ENCODE peak calls at places on chromosomes 5 and 9, in ten cellular contexts. One of them, this sample, is unnamed.

GRCh38 chr9:129321511-129322021 is 143.5 kb upstream of the IER5L start:
- DNase-seq in stomach: peak
- DNase-seq in NCI-H345: no peak
- DNase-seq in ovary: peak
- DNase-seq in SW 1271: no peak
- DNase-seq in Daoy: no peak
- DNase-seq in neural progenitor cell: no peak
- DNase-seq in HFF-Myc: no peak
- DNase-seq in AG04450: no peak
- DNase-seq in mesothelial cell of epicardium: no peak
- DNase-seq in this sample: no peak

GRCh38 chr5:36360311-36360710 is 58.6 kb upstream of the RANBP3L start:
- DNase-seq in stomach: no peak
- DNase-seq in NCI-H345: no peak
- DNase-seq in ovary: no peak
- DNase-seq in SW 1271: no peak
- DNase-seq in Daoy: no peak
- DNase-seq in neural progenitor cell: no peak
- DNase-seq in HFF-Myc: no peak
- DNase-seq in AG04450: no peak
- DNase-seq in mesothelial cell of epicardium: no peak
- DNase-seq in this sample: no peak

GRCh38 chr5:42571626-42571960 is 148.4 kb downstream of the GHR start:
- DNase-seq in stomach: no peak
- DNase-seq in NCI-H345: no peak
- DNase-seq in ovary: no peak
- DNase-seq in SW 1271: no peak
- DNase-seq in Daoy: no peak
- DNase-seq in neural progenitor cell: no peak
- DNase-seq in HFF-Myc: no peak
- DNase-seq in AG04450: no peak
- DNase-seq in mesothelial cell of epicardium: no peak
- DNase-seq in this sample: no peak

GRCh38 chr5:157290156-157290980 is 24.4 kb downstream of the CYFIP2 start:
- DNase-seq in stomach: no peak
- DNase-seq in NCI-H345: no peak
- DNase-seq in ovary: no peak
- DNase-seq in SW 1271: no peak
- DNase-seq in Daoy: peak
- DNase-seq in neural progenitor cell: no peak
- DNase-seq in HFF-Myc: no peak
- DNase-seq in AG04450: no peak
- DNase-seq in mesothelial cell of epicardium: no peak
- DNase-seq in this sample: no peak

GRCh38 chr5:172255444-172255843 is 28.1 kb downstream of the UBTD2 start:
- DNase-seq in stomach: no peak
- DNase-seq in NCI-H345: no peak
- DNase-seq in ovary: no peak
- DNase-seq in SW 1271: no peak
- DNase-seq in Daoy: no peak
- DNase-seq in neural progenitor cell: no peak
- DNase-seq in HFF-Myc: no peak
- DNase-seq in AG04450: no peak
- DNase-seq in mesothelial cell of epicardium: no peak
- DNase-seq in this sample: no peak

GRCh38 chr5:67900515-67900914 is 315.0 kb upstream of the PIK3R1 start:
- DNase-seq in stomach: no peak
- DNase-seq in NCI-H345: no peak
- DNase-seq in ovary: no peak
- DNase-seq in SW 1271: no peak
- DNase-seq in Daoy: no peak
- DNase-seq in neural progenitor cell: no peak
- DNase-seq in HFF-Myc: no peak
- DNase-seq in AG04450: no peak
- DNase-seq in mesothelial cell of epicardium: no peak
- DNase-seq in this sample: no peak

GRCh38 chr5:141095263-141095641 is 837 bp downstream of the PCDHB2 start:
- DNase-seq in stomach: no peak
- DNase-seq in NCI-H345: no peak
- DNase-seq in ovary: no peak
- DNase-seq in SW 1271: no peak
- DNase-seq in Daoy: peak
- DNase-seq in neural progenitor cell: no peak
- DNase-seq in HFF-Myc: no peak
- DNase-seq in AG04450: no peak
- DNase-seq in mesothelial cell of epicardium: no peak
- DNase-seq in this sample: no peak

GRCh38 chr9:34526026-34526425 is 3.2 kb upstream of the ENHO start:
- DNase-seq in stomach: no peak
- DNase-seq in NCI-H345: no peak
- DNase-seq in ovary: no peak
- DNase-seq in SW 1271: no peak
- DNase-seq in Daoy: no peak
- DNase-seq in neural progenitor cell: no peak
- DNase-seq in HFF-Myc: no peak
- DNase-seq in AG04450: no peak
- DNase-seq in mesothelial cell of epicardium: no peak
- DNase-seq in this sample: no peak

GRCh38 chr5:80937591-80937990 is 22.6 kb upstream of the RASGRF2 start:
- DNase-seq in stomach: no peak
- DNase-seq in NCI-H345: no peak
- DNase-seq in ovary: no peak
- DNase-seq in SW 1271: no peak
- DNase-seq in Daoy: peak
- DNase-seq in neural progenitor cell: no peak
- DNase-seq in HFF-Myc: no peak
- DNase-seq in AG04450: no peak
- DNase-seq in mesothelial cell of epicardium: no peak
- DNase-seq in this sample: no peak

GRCh38 chr5:141958113-141958512 is at the start of gene PCDH12:
- DNase-seq in stomach: no peak
- DNase-seq in NCI-H345: no peak
- DNase-seq in ovary: no peak
- DNase-seq in SW 1271: no peak
- DNase-seq in Daoy: peak
- DNase-seq in neural progenitor cell: no peak
- DNase-seq in HFF-Myc: no peak
- DNase-seq in AG04450: no peak
- DNase-seq in mesothelial cell of epicardium: no peak
- DNase-seq in this sample: no peak

GRCh38 chr5:142235050-142235797 is 89.6 kb downstream of the SPRY4 start:
- DNase-seq in stomach: no peak
- DNase-seq in NCI-H345: no peak
- DNase-seq in ovary: no peak
- DNase-seq in SW 1271: no peak
- DNase-seq in Daoy: no peak
- DNase-seq in neural progenitor cell: peak
- DNase-seq in HFF-Myc: no peak
- DNase-seq in AG04450: no peak
- DNase-seq in mesothelial cell of epicardium: no peak
- DNase-seq in this sample: no peak

GRCh38 chr9:114409103-114409780 is 21.5 kb upstream of the AKNA start:
- DNase-seq in stomach: no peak
- DNase-seq in NCI-H345: no peak
- DNase-seq in ovary: no peak
- DNase-seq in SW 1271: peak
- DNase-seq in Daoy: peak
- DNase-seq in neural progenitor cell: no peak
- DNase-seq in HFF-Myc: no peak
- DNase-seq in AG04450: no peak
- DNase-seq in mesothelial cell of epicardium: no peak
- DNase-seq in this sample: no peak

GRCh38 chr5:154771383-154771901 is 16.3 kb downstream of the LARP1 start:
- DNase-seq in stomach: no peak
- DNase-seq in NCI-H345: no peak
- DNase-seq in ovary: peak
- DNase-seq in SW 1271: no peak
- DNase-seq in Daoy: peak
- DNase-seq in neural progenitor cell: peak
- DNase-seq in HFF-Myc: peak
- DNase-seq in AG04450: peak
- DNase-seq in mesothelial cell of epicardium: no peak
- DNase-seq in this sample: no peak

GRCh38 chr5:83720805-83721431 is at the start of gene HAPLN1:
- DNase-seq in stomach: no peak
- DNase-seq in NCI-H345: no peak
- DNase-seq in ovary: no peak
- DNase-seq in SW 1271: no peak
- DNase-seq in Daoy: peak
- DNase-seq in neural progenitor cell: peak
- DNase-seq in HFF-Myc: no peak
- DNase-seq in AG04450: no peak
- DNase-seq in mesothelial cell of epicardium: no peak
- DNase-seq in this sample: no peak

GRCh38 chr9:35385042-35385441 is 104.9 kb upstream of the RUSC2 start:
- DNase-seq in stomach: no peak
- DNase-seq in NCI-H345: no peak
- DNase-seq in ovary: no peak
- DNase-seq in SW 1271: no peak
- DNase-seq in Daoy: no peak
- DNase-seq in neural progenitor cell: peak
- DNase-seq in HFF-Myc: no peak
- DNase-seq in AG04450: peak
- DNase-seq in mesothelial cell of epicardium: no peak
- DNase-seq in this sample: no peak

GRCh38 chr9:75134495-75134894 is 46.2 kb downstream of the OSTF1 start:
- DNase-seq in stomach: no peak
- DNase-seq in NCI-H345: no peak
- DNase-seq in ovary: no peak
- DNase-seq in SW 1271: no peak
- DNase-seq in Daoy: no peak
- DNase-seq in neural progenitor cell: peak
- DNase-seq in HFF-Myc: no peak
- DNase-seq in AG04450: no peak
- DNase-seq in mesothelial cell of epicardium: no peak
- DNase-seq in this sample: no peak

GRCh38 chr5:171157775-171158174 is 151.3 kb upstream of the TLX3 start:
- DNase-seq in stomach: no peak
- DNase-seq in NCI-H345: no peak
- DNase-seq in ovary: no peak
- DNase-seq in SW 1271: no peak
- DNase-seq in Daoy: no peak
- DNase-seq in neural progenitor cell: no peak
- DNase-seq in HFF-Myc: no peak
- DNase-seq in AG04450: no peak
- DNase-seq in mesothelial cell of epicardium: no peak
- DNase-seq in this sample: no peak

GRCh38 chr9:20551236-20551635 is 71.1 kb downstream of the MLLT3 start:
- DNase-seq in stomach: no peak
- DNase-seq in NCI-H345: no peak
- DNase-seq in ovary: no peak
- DNase-seq in SW 1271: no peak
- DNase-seq in Daoy: peak
- DNase-seq in neural progenitor cell: no peak
- DNase-seq in HFF-Myc: no peak
- DNase-seq in AG04450: no peak
- DNase-seq in mesothelial cell of epicardium: no peak
- DNase-seq in this sample: no peak

GRCh38 chr9:5562806-5563416 is 52.6 kb downstream of the PDCD1LG2 start:
- DNase-seq in stomach: no peak
- DNase-seq in NCI-H345: no peak
- DNase-seq in ovary: no peak
- DNase-seq in SW 1271: no peak
- DNase-seq in Daoy: no peak
- DNase-seq in neural progenitor cell: no peak
- DNase-seq in HFF-Myc: no peak
- DNase-seq in AG04450: no peak
- DNase-seq in mesothelial cell of epicardium: no peak
- DNase-seq in this sample: no peak

GRCh38 chr9:92438900-92439526 is 14.7 kb upstream of the OMD start:
- DNase-seq in stomach: no peak
- DNase-seq in NCI-H345: no peak
- DNase-seq in ovary: no peak
- DNase-seq in SW 1271: peak
- DNase-seq in Daoy: no peak
- DNase-seq in neural progenitor cell: no peak
- DNase-seq in HFF-Myc: no peak
- DNase-seq in AG04450: no peak
- DNase-seq in mesothelial cell of epicardium: no peak
- DNase-seq in this sample: no peak

GRCh38 chr9:34685591-34685990 is 5.5 kb downstream of the CCL19 start:
- DNase-seq in stomach: no peak
- DNase-seq in NCI-H345: no peak
- DNase-seq in ovary: no peak
- DNase-seq in SW 1271: no peak
- DNase-seq in Daoy: no peak
- DNase-seq in neural progenitor cell: no peak
- DNase-seq in HFF-Myc: no peak
- DNase-seq in AG04450: no peak
- DNase-seq in mesothelial cell of epicardium: no peak
- DNase-seq in this sample: no peak

GRCh38 chr5:142864293-142865260 is 94.4 kb downstream of the ARHGAP26 start:
- DNase-seq in stomach: peak
- DNase-seq in NCI-H345: no peak
- DNase-seq in ovary: no peak
- DNase-seq in SW 1271: no peak
- DNase-seq in Daoy: no peak
- DNase-seq in neural progenitor cell: no peak
- DNase-seq in HFF-Myc: no peak
- DNase-seq in AG04450: no peak
- DNase-seq in mesothelial cell of epicardium: no peak
- DNase-seq in this sample: no peak

GRCh38 chr5:94969174-94969573 is 315.7 kb downstream of the MCTP1 start:
- DNase-seq in stomach: no peak
- DNase-seq in NCI-H345: peak
- DNase-seq in ovary: no peak
- DNase-seq in SW 1271: peak
- DNase-seq in Daoy: peak
- DNase-seq in neural progenitor cell: peak
- DNase-seq in HFF-Myc: no peak
- DNase-seq in AG04450: no peak
- DNase-seq in mesothelial cell of epicardium: no peak
- DNase-seq in this sample: no peak

GRCh38 chr5:177568326-177568725 is 14.0 kb upstream of the FAM193B start:
- DNase-seq in stomach: no peak
- DNase-seq in NCI-H345: no peak
- DNase-seq in ovary: no peak
- DNase-seq in SW 1271: no peak
- DNase-seq in Daoy: peak
- DNase-seq in neural progenitor cell: no peak
- DNase-seq in HFF-Myc: no peak
- DNase-seq in AG04450: no peak
- DNase-seq in mesothelial cell of epicardium: no peak
- DNase-seq in this sample: no peak

GRCh38 chr9:76912631-76913275 is 6.8 kb upstream of the PRUNE2 start:
- DNase-seq in stomach: no peak
- DNase-seq in NCI-H345: no peak
- DNase-seq in ovary: no peak
- DNase-seq in SW 1271: no peak
- DNase-seq in Daoy: peak
- DNase-seq in neural progenitor cell: no peak
- DNase-seq in HFF-Myc: no peak
- DNase-seq in AG04450: no peak
- DNase-seq in mesothelial cell of epicardium: no peak
- DNase-seq in this sample: peak

GRCh38 chr5:52010430-52010829 is 627.2 kb downstream of the ISL1 start:
- DNase-seq in stomach: no peak
- DNase-seq in NCI-H345: peak
- DNase-seq in ovary: no peak
- DNase-seq in SW 1271: no peak
- DNase-seq in Daoy: no peak
- DNase-seq in neural progenitor cell: no peak
- DNase-seq in HFF-Myc: no peak
- DNase-seq in AG04450: no peak
- DNase-seq in mesothelial cell of epicardium: no peak
- DNase-seq in this sample: no peak

GRCh38 chr5:137462816-137463520 is 36.2 kb downstream of the SPOCK1 start:
- DNase-seq in stomach: no peak
- DNase-seq in NCI-H345: no peak
- DNase-seq in ovary: no peak
- DNase-seq in SW 1271: no peak
- DNase-seq in Daoy: peak
- DNase-seq in neural progenitor cell: no peak
- DNase-seq in HFF-Myc: no peak
- DNase-seq in AG04450: no peak
- DNase-seq in mesothelial cell of epicardium: no peak
- DNase-seq in this sample: no peak

This sample was measured in SIG-M5.